ENCODE peak calls at places on chromosome 10, in five cellular contexts. X, Q, T, N and F are unnamed samples. For H3K36me3, the result is how much of the 10 kb centered on the place peaks cover.

GRCh38 chr10:77163670-77164348 is 473.8 kb downstream of the KCNMA1 start:
- DNase-seq in X (peak), Q (no peak), T (peak), N (no peak), F (peak)

GRCh38 chr10:27188259-27188658 is 33.1 kb downstream of the MASTL start:
- DNase-seq in X (no peak), Q (no peak), T (no peak), N (no peak), F (no peak)

GRCh38 chr10:77027576-77027975 is 610.0 kb downstream of the KCNMA1 start:
- DNase-seq in X (no peak), Q (no peak), T (no peak), N (no peak), F (no peak)

GRCh38 chr10:131260452-131261211 is 50.9 kb downstream of the TCERG1L start:
- DNase-seq in X (no peak), Q (no peak), T (no peak), N (no peak), F (no peak)

GRCh38 chr10:111240348-111240747 is 163.5 kb downstream of the ADRA2A start:
- DNase-seq in X (no peak), Q (no peak), T (no peak), N (no peak), F (no peak)

GRCh38 chr10:70337201-70337651 is 45.2 kb downstream of the LRRC20 start:
- DNase-seq in X (peak), Q (no peak), T (no peak), N (no peak), F (no peak)

GRCh38 chr10:89389254-89389653 is 3.2 kb upstream of the IFIT1 start:
- DNase-seq in X (peak), Q (no peak), T (no peak), N (no peak), F (no peak)

GRCh38 chr10:88037623-88038022 is 174.2 kb downstream of the PTEN start:
- DNase-seq in X (no peak), Q (no peak), T (no peak), N (no peak), F (no peak)

GRCh38 chr10:103153302-103153759 is 39.7 kb downstream of the NT5C2 start:
- DNase-seq in X (peak), Q (no peak), T (no peak), N (peak), F (no peak)

GRCh38 chr10:35453855-35454532 is 117.7 kb downstream of the CCNY start:
- DNase-seq in X (peak), Q (no peak), T (no peak), N (no peak), F (peak)

GRCh38 chr10:51301644-51302043 is 227.4 kb downstream of the PRKG1 start:
- DNase-seq in X (peak), Q (no peak), T (no peak), N (no peak), F (no peak)

GRCh38 chr10:74835963-74836362 is 9.6 kb downstream of the KAT6B start:
- DNase-seq in X (no peak), Q (no peak), T (no peak), N (no peak), F (no peak)

GRCh38 chr10:97028126-97028831 is 157.5 kb downstream of the SLIT1 start:
- DNase-seq in X (no peak), Q (no peak), T (no peak), N (no peak), F (no peak)

GRCh38 chr10:62083868-62084267 is 182.4 kb downstream of the ARID5B start:
- DNase-seq in X (peak), Q (peak), T (no peak), N (peak), F (no peak)

GRCh38 chr10:21272585-21273399 is 252.7 kb downstream of the SKIDA1 start:
- DNase-seq in X (no peak), Q (no peak), T (no peak), N (no peak), F (no peak)

GRCh38 chr10:119285495-119286267 is 78.3 kb downstream of the GRK5 start:
- DNase-seq in X (no peak), Q (no peak), T (no peak), N (peak), F (no peak)

GRCh38 chr10:61942997-61943457 is 41.5 kb downstream of the ARID5B start:
- DNase-seq in X (peak), Q (no peak), T (no peak), N (no peak), F (no peak)

GRCh38 chr10:103584216-103585010 is 90.9 kb downstream of the NEURL1 start:
- DNase-seq in X (peak), Q (no peak), T (no peak), N (no peak), F (no peak)

GRCh38 chr10:130412317-130412716 is 276.1 kb downstream of the GLRX3 start:
- DNase-seq in X (no peak), Q (no peak), T (no peak), N (no peak), F (no peak)

GRCh38 chr10:4532467-4532866 is 293.5 kb upstream of the AKR1E2 start:
- DNase-seq in X (peak), Q (no peak), T (no peak), N (no peak), F (no peak)

GRCh38 chr10:123157210-123157609 is 3.0 kb downstream of the BUB3 start:
- DNase-seq in X (peak), Q (no peak), T (no peak), N (no peak), F (no peak)

GRCh38 chr10:16652154-16652553 is 130.5 kb upstream of the C1QL3 start:
- DNase-seq in X (no peak), Q (no peak), T (no peak), N (no peak), F (no peak)

GRCh38 chr10:101879456-101880189 is 36.0 kb upstream of the KCNIP2 start:
- DNase-seq in X (peak), Q (no peak), T (no peak), N (no peak), F (no peak)

GRCh38 chr10:89466599-89467035 is 52.2 kb downstream of the IFIT5 start:
- DNase-seq in X (peak), Q (no peak), T (no peak), N (peak), F (peak)

GRCh38 chr10:8275911-8276310 is 221.4 kb downstream of the GATA3 start:
- DNase-seq in X (no peak), Q (no peak), T (no peak), N (no peak), F (no peak)
- H3K4me3 ChIP-seq in X (no peak), Q (no peak), T (no peak), N (no peak), F (no peak)

GRCh38 chr10:127992376-127992775 is 85.5 kb downstream of the PTPRE start:
- DNase-seq in X (no peak), Q (no peak), T (no peak), N (no peak), F (no peak)
- H3K27ac ChIP-seq in X (no peak), Q (no peak), T (no peak), N (no peak), F (no peak)

DNA sequence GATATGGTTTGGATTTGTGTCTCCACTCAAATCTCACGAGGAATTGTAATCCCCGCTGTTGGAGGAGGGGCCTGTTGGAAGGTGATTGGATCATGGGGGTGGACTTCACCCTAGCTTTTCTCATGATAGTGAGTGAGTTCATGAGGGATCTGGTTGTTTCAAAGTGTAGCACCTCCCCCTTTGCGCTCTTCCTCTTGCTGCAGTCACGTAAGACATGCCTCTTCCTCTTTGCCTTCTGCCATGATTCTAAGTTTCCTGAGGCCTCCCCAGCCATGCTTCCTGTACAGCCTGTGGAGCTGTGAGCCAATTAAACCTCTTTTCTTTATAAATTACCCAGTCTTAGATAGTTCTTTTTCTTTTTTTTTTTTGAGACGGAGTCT is 17.1 kb downstream of the CDNF start:
- DNase-seq in X (no peak), Q (no peak), T (no peak), N (no peak), F (no peak)
- H3K36me3 ChIP-seq in X (under half), Q (under half), T (under half), N (under half), F (under half)

DNA sequence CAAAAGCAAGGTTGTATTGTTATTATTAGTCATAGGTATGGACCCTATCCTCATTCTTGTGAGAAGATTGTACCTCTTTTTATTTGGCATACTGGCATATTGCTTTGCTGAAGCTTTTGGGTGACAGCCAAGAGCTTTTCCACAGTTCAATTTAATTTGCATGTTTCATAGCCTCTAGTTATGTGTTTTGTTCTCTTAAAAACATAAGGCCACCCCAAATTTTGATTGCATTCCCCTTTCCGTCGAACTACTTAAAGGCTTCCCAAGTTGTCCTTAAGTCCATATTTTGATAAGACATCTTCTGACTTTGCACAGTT is 1.6 kb downstream of the MCU start:
- DNase-seq in X (no peak), Q (no peak), T (no peak), N (no peak), F (no peak)
- H3K4me3 ChIP-seq in X (peak), Q (no peak), T (peak), N (no peak), F (no peak)

GRCh38 chr10:132407846-132408278 is 10.9 kb downstream of the PWWP2B start:
- DNase-seq in X (peak), Q (peak), T (no peak), N (peak), F (peak)

GRCh38 chr10:132408367-132408781 is 11.4 kb downstream of the PWWP2B start:
- DNase-seq in X (no peak), Q (peak), T (no peak), N (peak), F (peak)

GRCh38 chr10:132406750-132407149 is 9.8 kb downstream of the PWWP2B start:
- DNase-seq in X (no peak), Q (no peak), T (no peak), N (no peak), F (no peak)

GRCh38 chr10:132406181-132406580 is 9.2 kb downstream of the PWWP2B start:
- DNase-seq in X (no peak), Q (no peak), T (no peak), N (no peak), F (no peak)

GRCh38 chr10:132407243-132407746 is 10.3 kb downstream of the PWWP2B start:
- DNase-seq in X (no peak), Q (no peak), T (no peak), N (peak), F (peak)
- H3K27ac ChIP-seq in X (no peak), Q (peak), T (peak), N (peak), F (peak)

GRCh38 chr10:52561322-52561721 is 211.3 kb downstream of the MBL2 start:
- DNase-seq in X (no peak), Q (no peak), T (no peak), N (no peak), F (no peak)
- H3K36me3 ChIP-seq in X (under half), Q (under half), T (under half), N (under half), F (under half)

DNA sequence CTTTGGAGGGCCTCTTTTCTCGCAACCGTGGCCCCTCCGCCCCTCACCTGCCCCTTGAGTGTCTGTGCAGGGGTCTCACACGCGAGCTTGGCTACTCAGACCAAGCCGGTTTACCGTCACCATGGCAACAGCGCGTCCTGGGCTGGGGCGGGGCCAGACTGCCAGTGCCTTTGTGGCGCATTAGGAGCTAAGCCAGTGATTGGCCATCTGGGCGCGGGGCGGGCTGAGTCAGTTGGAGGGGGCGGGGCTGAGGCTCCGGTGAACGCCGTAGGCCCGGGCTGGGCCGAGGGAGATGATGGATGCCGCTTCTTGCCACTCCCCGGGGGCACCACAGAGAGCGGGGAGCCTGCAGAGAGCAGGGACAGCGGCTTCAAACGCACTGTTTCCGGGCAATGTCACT is 48.7 kb upstream of the FXYD4 start:
- DNase-seq in X (peak), Q (peak), T (no peak), N (peak), F (peak)
- H3K4me3 ChIP-seq in X (peak), Q (peak), T (no peak), N (peak), F (peak)